ENCODE peak calls at places on chromosomes 5 and 9, in seven cellular contexts. R, T, A, F, P, K and L are unnamed samples.

GRCh38 chr5:131228646-131229045 is 35.2 kb upstream of the CDC42SE2 start:
- DNase-seq in A (no peak), K (no peak), P (no peak), R (no peak), F (no peak), T (no peak), L (no peak)

GRCh38 chr5:80034962-80035821 is at the start of gene THBS4:
- DNase-seq in P (no peak), T (no peak), A (no peak), F (no peak), R (no peak), K (no peak), L (no peak)

GRCh38 chr9:134223601-134224122 is 59.3 kb upstream of the RNU6ATAC start:
- DNase-seq in P (peak), T (no peak), K (no peak), R (no peak), A (no peak), F (no peak), L (no peak)

GRCh38 chr9:37046683-37047082 is 12.6 kb upstream of the PAX5 start:
- DNase-seq in A (no peak), R (no peak), K (no peak), F (no peak), P (no peak), T (no peak), L (no peak)

GRCh38 chr5:140671472-140672210 is 1.7 kb downstream of the DND1 start:
- DNase-seq in K (no peak), A (no peak), F (no peak), P (no peak), R (no peak), T (no peak), L (no peak)

GRCh38 chr5:72608297-72608696 is 101.1 kb upstream of the ZNF366 start:
- DNase-seq in A (no peak), R (peak), P (no peak), F (peak), T (no peak), K (no peak), L (no peak)

GRCh38 chr5:9782806-9783560 is 152.8 kb upstream of the TAS2R1 start:
- DNase-seq in A (no peak), K (no peak), T (no peak), F (no peak), R (peak), P (no peak), L (no peak)

GRCh38 chr9:92496401-92496800 is 14.1 kb upstream of the ASPN start:
- DNase-seq in P (no peak), A (no peak), T (no peak), K (no peak), R (peak), F (no peak), L (no peak)

GRCh38 chr5:169116961-169117461 is 183.9 kb downstream of the SLIT3 start:
- DNase-seq in F (no peak), T (peak), R (no peak), P (peak), A (no peak), K (no peak), L (no peak)

GRCh38 chr5:94618029-94618492 is 343 bp downstream of the KIAA0825 start:
- DNase-seq in R (peak), A (no peak), P (peak), T (peak), F (no peak), K (peak), L (peak)

GRCh38 chr9:81417299-81417675 is 272.1 kb downstream of the TLE1 start:
- DNase-seq in K (no peak), P (no peak), F (peak), T (no peak), A (no peak), R (no peak), L (no peak)

GRCh38 chr9:81032831-81033230 is 656.5 kb downstream of the TLE1 start:
- DNase-seq in K (no peak), R (peak), F (no peak), A (no peak), P (no peak), T (no peak), L (no peak)